ENCODE peak calls at places on chromosomes 16 and 17, in four cellular contexts. F is EH; Y is effector CD4-positive, alpha-beta T cell; U is AG09319. M is an unnamed sample.

GRCh38 chr17:31067699-31068184 is 27.0 kb upstream of the NF1 start:
- DNase-seq in U (peak), F (peak), Y (no peak), M (no peak)

GRCh38 chr17:56678249-56679144 is 85.0 kb downstream of the NOG start:
- DNase-seq in Y (no peak), F (no peak), U (no peak), M (no peak)

GRCh38 chr16:84220851-84221250 is 19.0 kb downstream of the KCNG4 start:
- DNase-seq in F (peak), U (no peak), Y (no peak), M (no peak)

GRCh38 chr16:64981568-64982281 is 140.1 kb downstream of the CDH11 start:
- DNase-seq in U (no peak), F (no peak), Y (no peak), M (no peak)

GRCh38 chr17:28746611-28747045 is 2.8 kb downstream of the TRAF4 start:
- DNase-seq in F (no peak), Y (no peak), U (no peak), M (no peak)

GRCh38 chr17:6497496-6498221 is 53.4 kb downstream of the PIMREG start:
- DNase-seq in U (no peak), Y (no peak), F (no peak), M (no peak)

GRCh38 chr17:4310349-4311060 is 46.7 kb upstream of the ANKFY1 start:
- DNase-seq in F (peak), U (peak), Y (no peak), M (no peak)

GRCh38 chr17:81386141-81386645 is 9.1 kb upstream of the BAHCC1 start:
- DNase-seq in U (no peak), Y (no peak), F (no peak), M (no peak)

GRCh38 chr17:63680700-63681099 is 19.2 kb downstream of the LIMD2 start:
- DNase-seq in U (no peak), F (no peak), Y (no peak), M (no peak)

GRCh38 chr17:58785097-58785496 is 29.4 kb downstream of the PPM1E start:
- DNase-seq in U (no peak), Y (no peak), F (no peak), M (no peak)

GRCh38 chr16:28842696-28843095 is 3.5 kb downstream of the TUFM start:
- DNase-seq in Y (no peak), F (no peak), U (no peak), M (no peak)

GRCh38 chr16:21649196-21649595 is 3.2 kb downstream of the IGSF6 start:
- DNase-seq in F (no peak), U (no peak), Y (no peak), M (no peak)

GRCh38 chr17:7839890-7840260 is 5.9 kb downstream of the KDM6B start:
- DNase-seq in F (peak), U (no peak), Y (no peak), M (no peak)

GRCh38 chr16:1772908-1773702 is at the start of gene MRPS34:
- DNase-seq in F (peak), Y (peak), U (peak), M (no peak)

GRCh38 chr17:48393271-48393670 is 36.7 kb downstream of the SKAP1 start:
- DNase-seq in Y (no peak), U (no peak), F (no peak), M (no peak)

GRCh38 chr16:89199241-89200123 is 855 bp downstream of the SLC22A31 start:
- DNase-seq in Y (no peak), U (no peak), F (no peak), M (no peak)

M was measured in esophagus muscularis mucosa.